ENCODE peak calls at places on chromosomes 2 and 18, in five cellular contexts. R is astrocyte of the spinal cord, U is A673, F is GM20000, I is NCI-H2029 treated with DMSO at 0.1 percent for 48 hours. O is an unnamed sample.

GRCh38 chr18:73719611-73720010 is 428.0 kb downstream of the FBXO15 start:
- DNase-seq in I (peak), R (no peak), U (no peak), F (no peak), O (no peak)

GRCh38 chr18:73835656-73836055 is 312.0 kb downstream of the FBXO15 start:
- DNase-seq in U (no peak), I (no peak), F (no peak), R (no peak), O (no peak)

GRCh38 chr2:187118331-187119099 is 269.5 kb upstream of the ZSWIM2 start:
- DNase-seq in R (no peak), I (no peak), U (peak), F (no peak), O (no peak)

GRCh38 chr2:218981390-218982311 is 3.3 kb downstream of the FEV start:
- DNase-seq in U (no peak), R (no peak), F (peak), I (no peak), O (peak)

GRCh38 chr2:189504238-189504637 is 63.0 kb downstream of the WDR75 start:
- DNase-seq in R (no peak), F (no peak), I (no peak), U (no peak), O (no peak)

GRCh38 chr2:64865831-64866146 is 123.4 kb upstream of the SLC1A4 start:
- DNase-seq in I (no peak), R (no peak), F (no peak), U (no peak), O (no peak)

GRCh38 chr18:8212893-8213805 is 396.1 kb upstream of the RAB12 start:
- DNase-seq in F (no peak), U (no peak), I (no peak), R (peak), O (no peak)

GRCh38 chr2:11810237-11810977 is 64.0 kb downstream of the LPIN1 start:
- DNase-seq in F (no peak), R (no peak), U (no peak), I (no peak), O (no peak)

GRCh38 chr2:102284611-102285010 is 26.8 kb upstream of the IL1RL1 start:
- DNase-seq in I (no peak), F (no peak), R (no peak), U (no peak), O (no peak)

GRCh38 chr2:26617259-26618083 is 23.7 kb downstream of the CIB4 start:
- DNase-seq in F (no peak), I (no peak), U (no peak), R (no peak), O (peak)

GRCh38 chr2:29113891-29114321 is 1.3 kb upstream of the CLIP4 start:
- DNase-seq in R (peak), F (peak), U (no peak), I (peak), O (no peak)

GRCh38 chr2:33810046-33810835 is 211.1 kb upstream of the FAM98A start:
- DNase-seq in F (no peak), R (no peak), U (no peak), I (no peak), O (no peak)

GRCh38 chr2:38079111-38080052 is 3.4 kb upstream of the CYP1B1 start:
- DNase-seq in U (no peak), F (no peak), R (no peak), I (no peak), O (no peak)

GRCh38 chr2:171205551-171205950 is 44.9 kb upstream of the TLK1 start:
- DNase-seq in I (no peak), R (no peak), F (no peak), U (no peak), O (no peak)

GRCh38 chr2:1140389-1141003 is 189.8 kb downstream of the SNTG2 start:
- DNase-seq in I (no peak), F (peak), R (no peak), U (peak), O (peak)

GRCh38 chr2:168912466-168913170 is 11.5 kb downstream of the G6PC2 start:
- DNase-seq in I (no peak), R (peak), U (peak), F (no peak), O (peak)

GRCh38 chr2:220075835-220076234 is 448.4 kb downstream of the SLC4A3 start:
- DNase-seq in U (no peak), I (no peak), R (no peak), F (no peak), O (no peak)

GRCh38 chr18:13511961-13512572 is 214.3 kb downstream of the FAM210A start:
- DNase-seq in F (no peak), R (no peak), U (no peak), I (no peak), O (no peak)

GRCh38 chr2:197322729-197323720 is 12.4 kb upstream of the ANKRD44 start:
- DNase-seq in U (no peak), I (no peak), F (no peak), R (no peak), O (no peak)

GRCh38 chr2:102790086-102790453 is 28.2 kb downstream of the TMEM182 start:
- DNase-seq in F (no peak), R (no peak), U (no peak), I (no peak), O (no peak)

GRCh38 chr2:232330068-232330999 is 48.2 kb upstream of the ALPP start:
- DNase-seq in R (no peak), I (no peak), F (no peak), U (no peak), O (peak)

GRCh38 chr2:232983669-232983991 is 29.4 kb downstream of the NGEF start:
- DNase-seq in R (no peak), U (no peak), I (no peak), F (no peak), O (no peak)

GRCh38 chr2:56519806-56520205 is 336.0 kb downstream of the CCDC85A start:
- DNase-seq in R (no peak), I (no peak), U (no peak), F (no peak), O (no peak)

GRCh38 chr2:144516981-144517824 is 2.7 kb downstream of the ZEB2 start:
- DNase-seq in I (no peak), R (peak), U (peak), F (peak), O (peak)

GRCh38 chr2:95077893-95078603 is 43.6 kb downstream of the MRPS5 start:
- DNase-seq in R (no peak), I (no peak), F (peak), U (no peak), O (peak)

GRCh38 chr18:4074647-4075046 is 380.5 kb downstream of the DLGAP1 start:
- DNase-seq in R (no peak), F (no peak), I (no peak), U (no peak), O (no peak)

GRCh38 chr2:196431957-196432356 is 207.6 kb upstream of the CCDC150 start:
- DNase-seq in R (peak), I (no peak), F (no peak), U (peak), O (no peak)

GRCh38 chr18:58195278-58195721 is 151.3 kb downstream of the NEDD4L start:
- DNase-seq in U (no peak), I (peak), F (peak), R (no peak), O (no peak)